ENCODE peak calls at places on chromosome 17, in seven cellular contexts. Y is lower leg skin; G is IMR-90; V is stimulated activated CD4-positive, alpha-beta T cell treated with anti-CD3 and anti-CD28 coated beads, TNF-alpha, amount 100 ng/mL, for 48 hours; N is GM12891; U is adipocyte; K is neural progenitor cell. D is an unnamed sample.

GRCh38 chr17:55264640-55265298 is at the start of gene HLF:
- DNase-seq in Y (peak; percentile 94), G (peak; percentile 63), V (peak; percentile 67), N (peak; percentile 85), U (peak; percentile 77), K (peak; percentile 94), D (peak; percentile 69)

GRCh38 chr17:64420143-64420670 is 28.7 kb upstream of the MILR1 start:
- DNase-seq in Y (no peak), G (peak; percentile 84), V (peak; percentile 31), N (no peak), U (peak; percentile 93), K (peak; percentile 74), D (no peak)

GRCh38 chr17:34226011-34226410 is 29.1 kb upstream of the CCL2 start:
- DNase-seq in Y (no peak), G (peak; percentile 31), V (no peak), N (no peak), U (peak; percentile 24), K (no peak), D (no peak)

GRCh38 chr17:1577657-1578428 is 15.3 kb upstream of the PITPNA start:
- DNase-seq in Y (peak; percentile 89), G (no peak), V (no peak), N (peak; percentile 56), U (no peak), K (no peak), D (no peak)

GRCh38 chr17:47729486-47729885 is 3.5 kb upstream of the TBX21 start:
- DNase-seq in Y (no peak), G (no peak), V (no peak), N (no peak), U (no peak), K (no peak), D (no peak)

GRCh38 chr17:64781013-64781392 is 118.9 kb upstream of the SMURF2 start:
- DNase-seq in Y (peak; percentile 84), G (no peak), V (no peak), N (no peak), U (no peak), K (peak; percentile 47), D (no peak)

GRCh38 chr17:54935487-54935886 is 33.0 kb downstream of the COX11 start:
- DNase-seq in Y (no peak), G (no peak), V (no peak), N (no peak), U (no peak), K (no peak), D (no peak)

GRCh38 chr17:48037036-48037881 is at the start of gene COPZ2:
- DNase-seq in Y (peak; percentile 92), G (peak; percentile 44), V (peak; percentile 46), N (peak; percentile 47), U (peak; percentile 84), K (peak; percentile 70), D (no peak)

GRCh38 chr17:43714338-43715149 is 44.0 kb downstream of the SOST start:
- DNase-seq in Y (no peak), G (peak; percentile 53), V (no peak), N (no peak), U (no peak), K (no peak), D (no peak)